ENCODE peak calls at places on chromosomes 11 and 22, in ten cellular contexts. One of them, this sample, is unnamed.
A peak's percentile ranks its signal among the peaks of the same experiment; 100 is the strongest.

GRCh38 chr11:55920537-55920936 is 6.2 kb upstream of the OR5W2 start:
- DNase-seq in GM04504: no peak
- DNase-seq in dorsolateral prefrontal cortex: no peak
- DNase-seq in GM12891: no peak
- DNase-seq in stomach: no peak
- DNase-seq in GDM1: no peak
- DNase-seq in Right ventricle myocardium inferior: no peak
- DNase-seq in suprapubic skin: no peak
- DNase-seq in stimulated activated naive CD4-positive, alpha-beta T cell treated with Interleukin-2 at 50 U/mL for 16 hours: no peak
- DNase-seq in T-helper 9 cell: no peak
- DNase-seq in this sample: no peak

GRCh38 chr11:124214027-124214426 is 26.9 kb upstream of the OR8G1 start:
- DNase-seq in GM12891: no peak
- DNase-seq in dorsolateral prefrontal cortex: no peak
- DNase-seq in GDM1: no peak
- DNase-seq in suprapubic skin: no peak
- DNase-seq in stomach: no peak
- DNase-seq in stimulated activated naive CD4-positive, alpha-beta T cell treated with Interleukin-2 at 50 U/mL for 16 hours: no peak
- DNase-seq in GM04504: no peak
- DNase-seq in Right ventricle myocardium inferior: no peak
- DNase-seq in T-helper 9 cell: no peak
- DNase-seq in this sample: no peak

GRCh38 chr11:129386795-129387390 is 11.2 kb downstream of the BARX2 start:
- DNase-seq in stomach: no peak
- DNase-seq in GM12891: no peak
- DNase-seq in suprapubic skin: no peak
- DNase-seq in T-helper 9 cell: no peak
- DNase-seq in dorsolateral prefrontal cortex: no peak
- DNase-seq in GM04504: no peak
- DNase-seq in stimulated activated naive CD4-positive, alpha-beta T cell treated with Interleukin-2 at 50 U/mL for 16 hours: no peak
- DNase-seq in GDM1: no peak
- DNase-seq in Right ventricle myocardium inferior: no peak
- DNase-seq in this sample: no peak

GRCh38 chr22:43226368-43226979 is 39.5 kb upstream of the TTLL12 start:
- DNase-seq in suprapubic skin: no peak
- DNase-seq in Right ventricle myocardium inferior: no peak
- DNase-seq in stimulated activated naive CD4-positive, alpha-beta T cell treated with Interleukin-2 at 50 U/mL for 16 hours: no peak
- DNase-seq in GM12891: no peak
- DNase-seq in dorsolateral prefrontal cortex: no peak
- DNase-seq in GM04504: peak; percentile 7
- DNase-seq in T-helper 9 cell: no peak
- DNase-seq in stomach: no peak
- DNase-seq in GDM1: no peak
- DNase-seq in this sample: no peak

GRCh38 chr11:114102993-114103896 is 43.7 kb downstream of the ZBTB16 start:
- DNase-seq in suprapubic skin: no peak
- DNase-seq in T-helper 9 cell: no peak
- DNase-seq in dorsolateral prefrontal cortex: no peak
- DNase-seq in stomach: no peak
- DNase-seq in Right ventricle myocardium inferior: no peak
- DNase-seq in GM04504: no peak
- DNase-seq in stimulated activated naive CD4-positive, alpha-beta T cell treated with Interleukin-2 at 50 U/mL for 16 hours: no peak
- DNase-seq in GM12891: no peak
- DNase-seq in GDM1: no peak
- DNase-seq in this sample: peak; percentile 70

GRCh38 chr11:121892863-121893262 is 223.2 kb downstream of the BLID start:
- DNase-seq in stomach: no peak
- DNase-seq in suprapubic skin: no peak
- DNase-seq in GDM1: no peak
- DNase-seq in stimulated activated naive CD4-positive, alpha-beta T cell treated with Interleukin-2 at 50 U/mL for 16 hours: no peak
- DNase-seq in GM12891: no peak
- DNase-seq in GM04504: no peak
- DNase-seq in T-helper 9 cell: no peak
- DNase-seq in dorsolateral prefrontal cortex: no peak
- DNase-seq in Right ventricle myocardium inferior: no peak
- DNase-seq in this sample: no peak

GRCh38 chr11:112318193-112318592 is 57.5 kb upstream of the PLET1 start:
- DNase-seq in dorsolateral prefrontal cortex: no peak
- DNase-seq in suprapubic skin: no peak
- DNase-seq in GM12891: no peak
- DNase-seq in GM04504: peak; percentile 76
- DNase-seq in GDM1: no peak
- DNase-seq in T-helper 9 cell: no peak
- DNase-seq in stomach: no peak
- DNase-seq in stimulated activated naive CD4-positive, alpha-beta T cell treated with Interleukin-2 at 50 U/mL for 16 hours: no peak
- DNase-seq in Right ventricle myocardium inferior: no peak
- DNase-seq in this sample: no peak

GRCh38 chr11:2475151-2475918 is 30.5 kb downstream of the KCNQ1 start:
- DNase-seq in stomach: no peak
- DNase-seq in stimulated activated naive CD4-positive, alpha-beta T cell treated with Interleukin-2 at 50 U/mL for 16 hours: no peak
- DNase-seq in GDM1: no peak
- DNase-seq in dorsolateral prefrontal cortex: no peak
- DNase-seq in Right ventricle myocardium inferior: no peak
- DNase-seq in GM04504: no peak
- DNase-seq in suprapubic skin: no peak
- DNase-seq in GM12891: no peak
- DNase-seq in T-helper 9 cell: no peak
- DNase-seq in this sample: no peak

GRCh38 chr22:30250713-30251267 is 4.2 kb upstream of the LIF start:
- DNase-seq in dorsolateral prefrontal cortex: no peak
- DNase-seq in suprapubic skin: no peak
- DNase-seq in stimulated activated naive CD4-positive, alpha-beta T cell treated with Interleukin-2 at 50 U/mL for 16 hours: peak; percentile 24
- DNase-seq in T-helper 9 cell: no peak
- DNase-seq in stomach: peak; percentile 38
- DNase-seq in GM12891: no peak
- DNase-seq in GDM1: no peak
- DNase-seq in Right ventricle myocardium inferior: peak; percentile 18
- DNase-seq in GM04504: no peak
- DNase-seq in this sample: no peak

GRCh38 chr11:28976012-28976800 is 868.0 kb downstream of the METTL15 start:
- DNase-seq in GDM1: no peak
- DNase-seq in GM04504: no peak
- DNase-seq in stomach: no peak
- DNase-seq in Right ventricle myocardium inferior: no peak
- DNase-seq in T-helper 9 cell: no peak
- DNase-seq in GM12891: no peak
- DNase-seq in stimulated activated naive CD4-positive, alpha-beta T cell treated with Interleukin-2 at 50 U/mL for 16 hours: no peak
- DNase-seq in suprapubic skin: no peak
- DNase-seq in dorsolateral prefrontal cortex: no peak
- DNase-seq in this sample: no peak

GRCh38 chr22:27224485-27225364 is 567.3 kb downstream of the MIAT start:
- DNase-seq in stimulated activated naive CD4-positive, alpha-beta T cell treated with Interleukin-2 at 50 U/mL for 16 hours: no peak
- DNase-seq in stomach: no peak
- DNase-seq in Right ventricle myocardium inferior: no peak
- DNase-seq in GM12891: no peak
- DNase-seq in suprapubic skin: no peak
- DNase-seq in GM04504: no peak
- DNase-seq in dorsolateral prefrontal cortex: no peak
- DNase-seq in GDM1: no peak
- DNase-seq in T-helper 9 cell: no peak
- DNase-seq in this sample: no peak

GRCh38 chr11:43278302-43278956 is 33.4 kb upstream of the API5 start:
- DNase-seq in suprapubic skin: no peak
- DNase-seq in stomach: no peak
- DNase-seq in T-helper 9 cell: no peak
- DNase-seq in GM04504: no peak
- DNase-seq in stimulated activated naive CD4-positive, alpha-beta T cell treated with Interleukin-2 at 50 U/mL for 16 hours: no peak
- DNase-seq in GM12891: no peak
- DNase-seq in GDM1: no peak
- DNase-seq in dorsolateral prefrontal cortex: no peak
- DNase-seq in Right ventricle myocardium inferior: no peak
- DNase-seq in this sample: no peak

GRCh38 chr11:116420770-116421528 is 351.8 kb downstream of the BUD13 start:
- DNase-seq in stimulated activated naive CD4-positive, alpha-beta T cell treated with Interleukin-2 at 50 U/mL for 16 hours: no peak
- DNase-seq in dorsolateral prefrontal cortex: no peak
- DNase-seq in GM12891: no peak
- DNase-seq in T-helper 9 cell: no peak
- DNase-seq in stomach: peak; percentile 31
- DNase-seq in GDM1: no peak
- DNase-seq in Right ventricle myocardium inferior: no peak
- DNase-seq in GM04504: no peak
- DNase-seq in suprapubic skin: no peak
- DNase-seq in this sample: no peak

GRCh38 chr11:115613986-115614625 is 109.9 kb upstream of the CADM1 start:
- DNase-seq in GDM1: no peak
- DNase-seq in T-helper 9 cell: no peak
- DNase-seq in dorsolateral prefrontal cortex: no peak
- DNase-seq in GM04504: no peak
- DNase-seq in GM12891: no peak
- DNase-seq in suprapubic skin: no peak
- DNase-seq in stimulated activated naive CD4-positive, alpha-beta T cell treated with Interleukin-2 at 50 U/mL for 16 hours: no peak
- DNase-seq in stomach: no peak
- DNase-seq in Right ventricle myocardium inferior: no peak
- DNase-seq in this sample: no peak

GRCh38 chr22:47175151-47175760 is 412.8 kb downstream of the TBC1D22A start:
- DNase-seq in stomach: no peak
- DNase-seq in T-helper 9 cell: no peak
- DNase-seq in GDM1: no peak
- DNase-seq in GM12891: no peak
- DNase-seq in Right ventricle myocardium inferior: no peak
- DNase-seq in dorsolateral prefrontal cortex: no peak
- DNase-seq in GM04504: no peak
- DNase-seq in suprapubic skin: peak; percentile 63
- DNase-seq in stimulated activated naive CD4-positive, alpha-beta T cell treated with Interleukin-2 at 50 U/mL for 16 hours: no peak
- DNase-seq in this sample: no peak

GRCh38 chr11:22244986-22245592 is 52.2 kb downstream of the ANO5 start:
- DNase-seq in GM12891: no peak
- DNase-seq in GM04504: peak; percentile 7
- DNase-seq in dorsolateral prefrontal cortex: peak; percentile 2
- DNase-seq in T-helper 9 cell: no peak
- DNase-seq in stimulated activated naive CD4-positive, alpha-beta T cell treated with Interleukin-2 at 50 U/mL for 16 hours: no peak
- DNase-seq in stomach: peak; percentile 47
- DNase-seq in suprapubic skin: no peak
- DNase-seq in GDM1: peak; percentile 3
- DNase-seq in Right ventricle myocardium inferior: peak; percentile 60
- DNase-seq in this sample: peak; percentile 17

GRCh38 chr22:29265929-29266328 is 1.9 kb downstream of the RHBDD3 start:
- DNase-seq in T-helper 9 cell: no peak
- DNase-seq in stimulated activated naive CD4-positive, alpha-beta T cell treated with Interleukin-2 at 50 U/mL for 16 hours: no peak
- DNase-seq in suprapubic skin: no peak
- DNase-seq in dorsolateral prefrontal cortex: no peak
- DNase-seq in GM12891: no peak
- DNase-seq in Right ventricle myocardium inferior: peak; percentile 64
- DNase-seq in GM04504: no peak
- DNase-seq in stomach: no peak
- DNase-seq in GDM1: no peak
- DNase-seq in this sample: no peak

GRCh38 chr11:134727204-134727603 is 315.2 kb upstream of the B3GAT1 start:
- DNase-seq in dorsolateral prefrontal cortex: no peak
- DNase-seq in GM04504: no peak
- DNase-seq in GDM1: no peak
- DNase-seq in T-helper 9 cell: no peak
- DNase-seq in stimulated activated naive CD4-positive, alpha-beta T cell treated with Interleukin-2 at 50 U/mL for 16 hours: no peak
- DNase-seq in Right ventricle myocardium inferior: no peak
- DNase-seq in stomach: no peak
- DNase-seq in GM12891: no peak
- DNase-seq in suprapubic skin: no peak
- DNase-seq in this sample: peak; percentile 43

GRCh38 chr11:35786188-35786587 is 123.6 kb downstream of the TRIM44 start:
- DNase-seq in Right ventricle myocardium inferior: no peak
- DNase-seq in stomach: no peak
- DNase-seq in dorsolateral prefrontal cortex: no peak
- DNase-seq in T-helper 9 cell: no peak
- DNase-seq in GM04504: no peak
- DNase-seq in GM12891: no peak
- DNase-seq in GDM1: no peak
- DNase-seq in suprapubic skin: no peak
- DNase-seq in stimulated activated naive CD4-positive, alpha-beta T cell treated with Interleukin-2 at 50 U/mL for 16 hours: no peak
- DNase-seq in this sample: no peak

GRCh38 chr11:12150831-12151382 is 40.5 kb downstream of the MICAL2 start:
- DNase-seq in stimulated activated naive CD4-positive, alpha-beta T cell treated with Interleukin-2 at 50 U/mL for 16 hours: peak; percentile 51
- DNase-seq in Right ventricle myocardium inferior: no peak
- DNase-seq in GM04504: no peak
- DNase-seq in GDM1: no peak
- DNase-seq in dorsolateral prefrontal cortex: no peak
- DNase-seq in suprapubic skin: no peak
- DNase-seq in GM12891: no peak
- DNase-seq in stomach: no peak
- DNase-seq in T-helper 9 cell: no peak
- DNase-seq in this sample: no peak

GRCh38 chr11:12280838-12281565 is 96.4 kb upstream of the PARVA start:
- DNase-seq in suprapubic skin: peak; percentile 67
- DNase-seq in stomach: peak; percentile 22
- DNase-seq in GM12891: no peak
- DNase-seq in GDM1: no peak
- DNase-seq in Right ventricle myocardium inferior: no peak
- DNase-seq in T-helper 9 cell: no peak
- DNase-seq in dorsolateral prefrontal cortex: no peak
- DNase-seq in GM04504: no peak
- DNase-seq in stimulated activated naive CD4-positive, alpha-beta T cell treated with Interleukin-2 at 50 U/mL for 16 hours: no peak
- DNase-seq in this sample: no peak

GRCh38 chr11:297666-298405 is 1.5 kb downstream of the IFITM5 start:
- DNase-seq in stimulated activated naive CD4-positive, alpha-beta T cell treated with Interleukin-2 at 50 U/mL for 16 hours: peak; percentile 23
- DNase-seq in GDM1: no peak
- DNase-seq in Right ventricle myocardium inferior: peak; percentile 62
- DNase-seq in suprapubic skin: peak; percentile 80
- DNase-seq in dorsolateral prefrontal cortex: no peak
- DNase-seq in stomach: no peak
- DNase-seq in GM04504: no peak
- DNase-seq in GM12891: no peak
- DNase-seq in T-helper 9 cell: peak; percentile 1
- DNase-seq in this sample: no peak

GRCh38 chr11:102974552-102975280 is 19.2 kb upstream of the MMP13 start:
- DNase-seq in GM12891: no peak
- DNase-seq in GDM1: no peak
- DNase-seq in stimulated activated naive CD4-positive, alpha-beta T cell treated with Interleukin-2 at 50 U/mL for 16 hours: no peak
- DNase-seq in suprapubic skin: no peak
- DNase-seq in dorsolateral prefrontal cortex: no peak
- DNase-seq in stomach: peak; percentile 53
- DNase-seq in Right ventricle myocardium inferior: no peak
- DNase-seq in T-helper 9 cell: no peak
- DNase-seq in GM04504: no peak
- DNase-seq in this sample: no peak

GRCh38 chr22:32494971-32495370 is 20.4 kb downstream of the FBXO7 start:
- DNase-seq in stimulated activated naive CD4-positive, alpha-beta T cell treated with Interleukin-2 at 50 U/mL for 16 hours: no peak
- DNase-seq in stomach: no peak
- DNase-seq in dorsolateral prefrontal cortex: no peak
- DNase-seq in suprapubic skin: no peak
- DNase-seq in T-helper 9 cell: no peak
- DNase-seq in Right ventricle myocardium inferior: no peak
- DNase-seq in GM04504: no peak
- DNase-seq in GDM1: no peak
- DNase-seq in GM12891: no peak
- DNase-seq in this sample: no peak

GRCh38 chr11:1109918-1110705 is 35.4 kb downstream of the MUC2 start:
- DNase-seq in GM04504: no peak
- DNase-seq in suprapubic skin: no peak
- DNase-seq in dorsolateral prefrontal cortex: no peak
- DNase-seq in Right ventricle myocardium inferior: peak; percentile 53
- DNase-seq in GM12891: no peak
- DNase-seq in T-helper 9 cell: no peak
- DNase-seq in stimulated activated naive CD4-positive, alpha-beta T cell treated with Interleukin-2 at 50 U/mL for 16 hours: no peak
- DNase-seq in GDM1: no peak
- DNase-seq in stomach: no peak
- DNase-seq in this sample: no peak

GRCh38 chr11:21783954-21784353 is 408.9 kb upstream of the ANO5 start:
- DNase-seq in Right ventricle myocardium inferior: no peak
- DNase-seq in GM12891: no peak
- DNase-seq in GDM1: no peak
- DNase-seq in T-helper 9 cell: no peak
- DNase-seq in suprapubic skin: no peak
- DNase-seq in GM04504: no peak
- DNase-seq in stomach: no peak
- DNase-seq in stimulated activated naive CD4-positive, alpha-beta T cell treated with Interleukin-2 at 50 U/mL for 16 hours: no peak
- DNase-seq in dorsolateral prefrontal cortex: no peak
- DNase-seq in this sample: no peak

GRCh38 chr22:50528682-50529415 is 963 bp downstream of the TYMP start:
- DNase-seq in GM12891: no peak
- DNase-seq in stomach: no peak
- DNase-seq in GDM1: no peak
- DNase-seq in T-helper 9 cell: no peak
- DNase-seq in Right ventricle myocardium inferior: peak; percentile 73
- DNase-seq in suprapubic skin: peak; percentile 80
- DNase-seq in GM04504: no peak
- DNase-seq in dorsolateral prefrontal cortex: no peak
- DNase-seq in stimulated activated naive CD4-positive, alpha-beta T cell treated with Interleukin-2 at 50 U/mL for 16 hours: no peak
- DNase-seq in this sample: no peak

This sample was measured in DND-41.